ENCODE peak calls at places on chromosomes 5 and 9, in six cellular contexts. K is H1, J is neural progenitor cell, B is cardiac muscle cell, Q is breast epithelium, M is psoas muscle. C is an unnamed sample.

GRCh38 chr5:170782438-170782837 is 1.1 kb upstream of the GABRP start:
- DNase-seq in K (no peak), J (no peak), B (peak; percentile 9), Q (no peak), M (no peak), C (no peak)

GRCh38 chr5:131379723-131380122 is 115.9 kb downstream of the CDC42SE2 start:
- DNase-seq in K (no peak), J (no peak), B (no peak), Q (no peak), M (no peak), C (no peak)

GRCh38 chr9:571066-571465 is 270.4 kb upstream of the DMRT1 start:
- DNase-seq in K (no peak), J (no peak), B (no peak), Q (no peak), M (no peak), C (no peak)

GRCh38 chr9:76255781-76256455 is 138.3 kb downstream of the RFK start:
- DNase-seq in K (no peak), J (no peak), B (no peak), Q (peak; percentile 55), M (peak; percentile 54), C (no peak)

GRCh38 chr5:39093351-39093749 is 19.2 kb upstream of the RICTOR start:
- DNase-seq in K (no peak), J (no peak), B (no peak), Q (no peak), M (no peak), C (no peak)

GRCh38 chr9:4769321-4770080 is 23.2 kb upstream of the RCL1 start:
- DNase-seq in K (no peak), J (no peak), B (no peak), Q (no peak), M (no peak), C (no peak)

GRCh38 chr5:143393516-143393915 is 10.0 kb downstream of the NR3C1 start:
- DNase-seq in K (no peak), J (no peak), B (no peak), Q (no peak), M (no peak), C (no peak)

GRCh38 chr9:133528887-133529262 is 4.1 kb upstream of the MYMK start:
- DNase-seq in K (no peak), J (no peak), B (no peak), Q (no peak), M (no peak), C (no peak)

GRCh38 chr5:116530276-116530675 is 44.3 kb downstream of the SEMA6A start:
- DNase-seq in K (no peak), J (no peak), B (no peak), Q (no peak), M (no peak), C (no peak)

GRCh38 chr9:26833792-26834191 is 58.8 kb downstream of the CAAP1 start:
- DNase-seq in K (peak; percentile 21), J (no peak), B (no peak), Q (no peak), M (no peak), C (no peak)

DNA sequence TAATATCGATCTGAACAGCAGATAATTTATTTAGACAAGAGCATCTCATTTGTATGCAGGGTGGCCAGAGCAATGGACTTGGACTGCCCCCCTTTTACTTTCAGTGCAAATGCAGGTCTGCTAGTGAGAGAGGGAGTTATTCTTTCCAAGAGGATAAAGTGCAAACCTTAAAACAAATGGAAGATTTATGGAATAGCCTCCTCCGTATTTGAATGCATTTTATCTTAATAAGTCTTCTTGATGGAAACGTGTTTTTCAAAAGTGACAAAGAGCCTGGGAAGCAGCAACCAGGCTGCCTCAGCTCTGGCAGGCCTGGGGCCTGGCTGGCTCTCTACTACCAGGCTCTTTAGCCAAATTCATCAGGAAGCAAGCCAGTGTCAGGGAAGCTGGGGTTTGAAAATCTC is 6.8 kb downstream of the NR2F1 start:
- DNase-seq in K (no peak), J (peak; percentile 29), B (no peak), Q (no peak), M (no peak), C (no peak)
- H3K36me3 ChIP-seq in K (no peaks in the 10 kb centered on the region), J (no peaks in the 10 kb centered on the region), B (no peaks in the 10 kb centered on the region), Q (no peaks in the 10 kb centered on the region), M (no peaks in the 10 kb centered on the region), C (no peaks in the 10 kb centered on the region)

GRCh38 chr5:31270396-31270795 is 76.9 kb downstream of the CDH6 start:
- DNase-seq in K (no peak), J (peak; percentile 50), B (peak; percentile 26), Q (no peak), M (no peak), C (peak; percentile 7)

GRCh38 chr5:31269259-31269658 is 75.8 kb downstream of the CDH6 start:
- DNase-seq in K (no peak), J (no peak), B (no peak), Q (no peak), M (no peak), C (no peak)

GRCh38 chr5:31273631-31274378 is 80.3 kb downstream of the CDH6 start:
- DNase-seq in K (no peak), J (no peak), B (no peak), Q (no peak), M (no peak), C (no peak)

GRCh38 chr5:31271567-31271966 is 78.1 kb downstream of the CDH6 start:
- DNase-seq in K (no peak), J (no peak), B (no peak), Q (no peak), M (no peak), C (no peak)

GRCh38 chr5:31273161-31273560 is 79.7 kb downstream of the CDH6 start:
- DNase-seq in K (no peak), J (peak; percentile 4), B (peak; percentile 34), Q (no peak), M (no peak), C (no peak)
- TF ChIP-seq CTCF in K (no peak), J (no peak), B (no peak), Q (no peak), M (no peak), C (no peak)

GRCh38 chr5:132463808-132464154 is 26.8 kb downstream of the IRF1 start:
- DNase-seq in K (no peak), J (no peak), B (no peak), Q (no peak), M (no peak), C (no peak)
- H3K4me1 ChIP-seq in K (peaks cover 7% of the 10 kb centered on the region), J (peaks cover 12% of the 10 kb centered on the region), B (no peaks in the 10 kb centered on the region), Q (peaks cover 9% of the 10 kb centered on the region), M (peaks cover 32% of the 10 kb centered on the region), C (peaks cover 71% of the 10 kb centered on the region)

DNA sequence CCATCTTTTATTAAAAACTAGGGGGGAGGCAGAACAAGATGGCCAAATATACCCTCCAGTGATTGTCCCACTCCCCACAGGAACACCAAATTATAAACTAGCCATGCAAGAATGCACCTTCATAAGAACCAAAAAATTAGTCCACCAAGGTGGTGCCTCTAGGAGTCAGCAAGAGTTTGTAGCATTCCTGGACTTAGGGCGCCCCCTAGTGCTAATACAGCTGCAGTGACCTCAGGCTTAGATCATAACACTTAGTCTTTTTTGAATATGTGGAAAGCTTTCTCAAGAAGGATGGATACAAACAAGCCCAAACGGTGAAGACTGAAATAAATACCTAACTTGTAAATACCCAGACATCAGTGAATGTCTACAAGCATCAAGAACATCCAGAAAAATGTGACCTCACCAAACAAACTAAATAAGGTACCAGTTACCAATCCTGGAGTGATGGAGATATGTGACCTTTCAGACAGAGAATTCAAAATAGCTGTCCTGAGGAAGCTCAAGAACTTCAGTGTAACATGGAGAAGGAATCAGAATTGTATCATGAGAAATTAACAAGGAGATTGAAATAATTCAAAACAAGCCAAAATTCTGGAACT is 19.3 kb downstream of the PPIP5K2 start:
- DNase-seq in K (no peak), J (peak; percentile 80), B (peak; percentile 85), Q (peak; percentile 66), M (peak; percentile 75), C (peak; percentile 92)
- H3K36me3 ChIP-seq in K (no peaks in the 10 kb centered on the region), J (no peaks in the 10 kb centered on the region), B (peaks cover 5% of the 10 kb centered on the region), Q (no peaks in the 10 kb centered on the region), M (no peaks in the 10 kb centered on the region), C (no peaks in the 10 kb centered on the region)

GRCh38 chr5:112921833-112922817 is at the start of gene REEP5:
- DNase-seq in K (no peak), J (peak; percentile 95), B (peak; percentile 94), Q (peak; percentile 88), M (peak; percentile 93), C (peak; percentile 91)
- TF ChIP-seq CTCF in K (peak; percentile 80), J (peak; percentile 76), B (peak; percentile 60), Q (peak; percentile 41), M (peak; percentile 88), C (peak; percentile 83)

GRCh38 chr9:89013660-89014059 is 22.4 kb downstream of the S1PR3 start:
- DNase-seq in K (no peak), J (no peak), B (no peak), Q (peak; percentile 15), M (no peak), C (no peak)

GRCh38 chr9:89010526-89011089 is 19.3 kb downstream of the S1PR3 start:
- DNase-seq in K (no peak), J (peak; percentile 35), B (no peak), Q (no peak), M (no peak), C (no peak)

GRCh38 chr9:89010056-89010455 is 18.8 kb downstream of the S1PR3 start:
- DNase-seq in K (no peak), J (no peak), B (no peak), Q (no peak), M (no peak), C (no peak)

GRCh38 chr9:89011683-89012082 is 20.4 kb downstream of the S1PR3 start:
- DNase-seq in K (no peak), J (no peak), B (no peak), Q (no peak), M (no peak), C (no peak)

DNA sequence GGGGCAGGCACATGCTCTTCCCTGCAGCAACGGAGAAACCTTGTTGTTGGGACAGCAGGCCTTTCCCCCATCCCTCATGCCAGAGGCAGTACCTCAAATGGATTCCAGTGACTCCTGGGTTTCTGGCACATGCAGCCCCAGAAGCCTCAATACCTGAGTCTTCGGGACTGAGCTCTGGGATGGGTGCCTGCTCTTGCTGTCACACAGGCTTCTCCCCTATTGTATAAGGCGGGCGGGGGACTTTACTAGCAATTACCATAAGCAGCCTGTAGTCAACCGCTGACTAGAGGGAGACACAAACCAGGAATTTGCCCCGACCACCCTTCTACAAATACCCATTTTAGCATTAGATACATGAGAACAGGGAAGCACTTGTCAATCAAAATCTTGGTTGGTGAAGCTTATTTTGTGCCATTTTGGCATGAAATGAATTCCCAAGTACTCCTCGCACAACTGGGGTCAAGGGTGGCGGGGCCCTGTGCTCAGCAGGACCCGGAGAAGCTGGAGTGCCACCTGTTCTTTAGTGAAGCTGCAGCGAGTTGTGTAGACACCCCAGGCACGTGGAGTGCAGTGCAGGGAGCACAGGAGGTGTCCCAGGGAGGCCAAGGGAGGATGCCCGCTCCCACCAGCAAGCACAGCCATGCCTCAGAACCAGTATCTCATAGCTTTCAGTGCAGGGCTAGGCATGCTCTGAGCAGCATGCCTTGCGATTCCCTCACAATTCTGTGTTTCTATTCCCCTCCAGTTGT is 21.2 kb downstream of the S1PR3 start:
- DNase-seq in K (no peak), J (no peak), B (no peak), Q (no peak), M (no peak), C (no peak)
- H3K4me1 ChIP-seq in K (peaks cover 2% of the 10 kb centered on the region), J (no peaks in the 10 kb centered on the region), B (peaks cover 22% of the 10 kb centered on the region), Q (no peaks in the 10 kb centered on the region), M (no peaks in the 10 kb centered on the region), C (no peaks in the 10 kb centered on the region)

C was measured in mucosa of descending colon.